ENCODE peak calls at places on chromosome 11, in four cellular contexts. T is WTC11, S is K562, K is HepG2. C is an unnamed sample.

GRCh38 chr11:48047616-48048015 is 67.3 kb downstream of the PTPRJ start:
- DNase-seq in T (no peak), S (no peak), K (no peak), C (no peak)

GRCh38 chr11:113871331-113871730 is 4.0 kb downstream of the USP28 start:
- DNase-seq in T (no peak), S (no peak), K (no peak), C (no peak)

GRCh38 chr11:130204703-130205095 is 45.1 kb downstream of the ST14 start:
- DNase-seq in T (no peak), S (no peak), K (no peak), C (no peak)

GRCh38 chr11:40280161-40281054 is 1179.0 kb downstream of the LRRC4C start:
- DNase-seq in T (no peak), S (no peak), K (no peak), C (no peak)

GRCh38 chr11:57890521-57890920 is 128.9 kb downstream of the CTNND1 start:
- DNase-seq in T (no peak), S (no peak), K (no peak), C (no peak)

GRCh38 chr11:117146521-117146920 is 2.4 kb downstream of the PAFAH1B2 start:
- DNase-seq in T (no peak), S (no peak), K (no peak), C (no peak)

GRCh38 chr11:37572491-37573171 is 974.6 kb upstream of the RAG2 start:
- DNase-seq in T (no peak), S (no peak), K (no peak), C (no peak)

GRCh38 chr11:47917643-47918369 is 62.6 kb upstream of the PTPRJ start:
- DNase-seq in T (peak), S (peak), K (peak), C (peak)

GRCh38 chr11:42473116-42473515 is 838.7 kb upstream of the API5 start:
- DNase-seq in T (no peak), S (no peak), K (no peak), C (peak)

GRCh38 chr11:70567680-70568503 is 169.6 kb downstream of the CTTN start:
- DNase-seq in T (no peak), S (no peak), K (no peak), C (no peak)

GRCh38 chr11:58058276-58059010 is 27.7 kb downstream of the OR6Q1 start:
- DNase-seq in T (no peak), S (no peak), K (no peak), C (no peak)

GRCh38 chr11:117273550-117274289 is 17.4 kb upstream of the BACE1-AS start:
- DNase-seq in T (no peak), S (no peak), K (no peak), C (no peak)

GRCh38 chr11:122872046-122872445 is 10.5 kb upstream of the JHY start:
- DNase-seq in T (no peak), S (no peak), K (no peak), C (no peak)

DNA sequence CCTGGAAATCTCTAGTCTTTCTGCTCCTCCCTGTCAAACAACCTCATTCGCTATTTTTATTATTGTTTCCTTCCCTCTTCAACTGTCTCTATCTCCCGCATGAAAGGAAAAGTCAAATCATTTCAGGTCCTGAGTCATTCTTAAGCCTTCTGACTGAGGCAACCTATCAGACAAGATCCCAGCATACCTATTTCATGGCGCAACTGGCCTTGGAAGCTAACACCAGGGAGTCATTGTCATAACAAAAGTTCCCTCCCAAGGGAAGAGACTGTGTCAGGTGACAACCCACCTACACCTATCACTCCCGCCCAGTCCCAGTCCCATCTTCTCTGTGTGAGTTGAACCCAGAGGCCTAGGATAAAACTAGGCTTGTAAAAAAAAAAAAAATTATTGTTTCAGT is 10.2 kb upstream of the ARHGAP42 start:
- DNase-seq in T (peak), S (no peak), K (peak), C (no peak)
- TF ChIP-seq FOXJ3 in T (no peak), S (no peak), K (no peak), C (no peak)

GRCh38 chr11:83265331-83265730 is 20.8 kb downstream of the CCDC90B start:
- DNase-seq in T (no peak), S (no peak), K (no peak), C (no peak)
- TF ChIP-seq FOXJ3 in T (no peak), S (no peak), K (no peak), C (no peak)

DNA sequence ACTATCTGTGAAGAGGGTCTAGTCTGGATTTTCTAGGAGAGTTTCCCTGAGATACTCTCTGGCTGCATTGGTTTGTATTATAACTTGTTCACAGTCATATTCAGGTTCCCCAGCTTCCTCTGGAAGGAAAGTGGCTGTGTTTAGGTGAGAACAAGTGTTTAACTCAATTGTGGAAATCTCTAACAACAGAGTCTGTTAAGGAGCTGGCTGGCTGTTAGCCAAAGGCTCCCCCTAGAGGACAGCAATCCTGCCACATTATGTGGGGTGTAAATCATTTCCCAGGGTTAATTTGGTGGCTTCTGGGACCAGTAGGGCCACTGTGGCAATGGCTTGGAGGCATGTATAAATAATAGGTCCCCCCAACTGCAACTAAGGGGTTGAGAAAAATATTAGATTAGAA is 18.4 kb downstream of the MS4A6E start:
- DNase-seq in T (peak), S (no peak), K (peak), C (no peak)
- TF ChIP-seq FOXJ3 in T (no peak), S (no peak), K (no peak), C (no peak)

DNA sequence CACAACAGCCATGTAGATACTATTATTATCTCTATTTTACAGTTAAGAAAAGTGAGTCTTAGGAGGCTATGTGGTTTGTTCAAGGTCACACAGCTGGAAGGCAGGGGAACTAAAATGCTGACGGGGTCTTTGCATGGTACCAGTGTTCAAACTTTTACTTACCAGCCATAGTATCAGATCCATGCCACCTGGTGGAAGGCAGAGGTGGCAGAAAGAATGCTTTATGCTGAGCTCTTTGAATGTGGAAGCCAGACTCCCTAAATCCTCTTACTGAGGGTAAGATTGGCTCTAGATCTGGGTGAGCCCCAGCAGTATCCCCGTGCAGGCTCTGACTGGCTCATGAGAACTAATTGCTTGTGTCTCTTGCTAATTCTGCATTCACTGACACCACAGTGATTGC is 54.3 kb upstream of the NAV2 start:
- DNase-seq in T (no peak), S (no peak), K (no peak), C (no peak)
- TF ChIP-seq FOXJ3 in T (no peak), S (no peak), K (no peak), C (no peak)

DNA sequence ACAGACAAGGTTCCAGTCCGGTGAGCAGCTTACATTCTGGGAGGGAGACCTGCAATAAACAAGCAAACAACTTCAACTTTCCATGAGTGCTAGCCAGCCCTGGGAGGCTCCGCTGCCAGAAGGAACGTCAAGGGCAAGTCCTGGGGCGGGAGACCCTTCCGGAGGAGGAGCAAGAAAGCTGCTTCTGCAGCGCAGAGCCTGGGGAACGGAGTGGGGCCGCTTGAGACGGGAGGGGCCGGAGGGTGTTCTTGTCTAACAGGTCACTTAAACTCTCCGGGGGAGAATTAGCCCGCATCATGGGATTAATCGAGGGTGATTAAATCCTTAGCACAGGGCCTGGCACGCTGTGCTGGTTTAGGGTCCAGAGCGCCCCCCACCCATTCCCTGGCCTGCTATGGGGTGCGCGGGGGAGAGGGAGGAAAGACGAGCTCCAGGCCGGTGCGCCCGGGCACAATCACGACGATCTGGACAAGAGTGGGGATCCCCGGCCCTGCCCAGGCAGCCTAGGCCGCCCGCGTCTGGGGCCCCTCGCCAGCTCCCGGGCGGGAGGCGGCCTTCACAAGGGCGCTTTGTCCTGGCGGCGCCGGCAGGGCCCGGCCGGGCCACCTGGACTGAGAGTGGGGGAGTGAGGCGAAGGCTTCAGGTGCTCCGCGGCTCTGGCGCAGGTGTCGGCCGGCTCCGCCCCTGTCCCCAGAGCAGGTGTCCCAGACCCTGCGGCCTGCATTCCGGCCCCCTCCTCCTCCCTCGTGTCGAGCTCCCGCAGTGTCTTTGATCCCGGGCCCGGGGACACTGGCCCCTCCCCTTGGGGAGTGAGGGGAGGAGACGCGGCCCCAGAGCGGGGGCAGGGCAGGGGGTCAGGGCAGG is 663 bp upstream of the LARGE2 start:
- DNase-seq in T (peak), S (no peak), K (peak), C (peak)
- TF ChIP-seq FOXJ3 in T (no peak), S (no peak), K (no peak), C (no peak)

GRCh38 chr11:17547051-17547577 is at the start of gene OTOG:
- DNase-seq in T (peak), S (peak), K (no peak), C (peak)
- TF ChIP-seq FOXJ3 in T (no peak), S (no peak), K (no peak), C (no peak)

GRCh38 chr11:120912504-120912903 is 111.4 kb upstream of the TBCEL start:
- DNase-seq in T (no peak), S (no peak), K (peak), C (peak)

GRCh38 chr11:120909676-120910215 is 114.2 kb upstream of the TBCEL start:
- DNase-seq in T (no peak), S (no peak), K (no peak), C (no peak)

GRCh38 chr11:120914021-120914420 is 109.9 kb upstream of the TBCEL start:
- DNase-seq in T (no peak), S (no peak), K (no peak), C (no peak)

GRCh38 chr11:120911943-120912342 is 112.0 kb upstream of the TBCEL start:
- DNase-seq in T (no peak), S (no peak), K (no peak), C (no peak)

GRCh38 chr11:120912915-120913314 is 111.0 kb upstream of the TBCEL start:
- DNase-seq in T (no peak), S (no peak), K (no peak), C (no peak)
- TF ChIP-seq FOXJ3 in T (no peak), S (no peak), K (no peak), C (no peak)

GRCh38 chr11:131689049-131689925 is 318.9 kb downstream of the NTM start:
- DNase-seq in T (no peak), S (no peak), K (no peak), C (no peak)
- TF ChIP-seq FOXJ3 in T (no peak), S (no peak), K (no peak), C (no peak)